ENCODE peak calls at places on chromosomes 13 and 19, in five cellular contexts. C is HCT116, Y is heart left ventricle, D is AG10803, N is upper lobe of right lung. X is an unnamed sample.

GRCh38 chr13:48975101-48975925 is at the start of gene FNDC3A:
- DNase-seq in C (peak), Y (peak), D (peak), N (peak), X (peak)

GRCh38 chr19:11179716-11180297 is 17.5 kb downstream of the KANK2 start:
- DNase-seq in C (no peak), Y (no peak), D (no peak), N (no peak), X (no peak)

GRCh38 chr13:30159446-30159839 is 147.9 kb downstream of the KATNAL1 start:
- DNase-seq in C (no peak), Y (no peak), D (peak), N (no peak), X (peak)

GRCh38 chr13:34864650-34865049 is 77.4 kb upstream of the NBEA start:
- DNase-seq in C (no peak), Y (no peak), D (peak), N (no peak), X (no peak)

GRCh38 chr19:45215391-45216191 is 29.6 kb downstream of the EXOC3L2 start:
- DNase-seq in C (no peak), Y (no peak), D (no peak), N (no peak), X (no peak)

GRCh38 chr13:48236528-48237353 is 3.7 kb downstream of the ITM2B start:
- DNase-seq in C (no peak), Y (no peak), D (peak), N (no peak), X (no peak)

GRCh38 chr19:3276341-3276799 is 51.9 kb downstream of the CELF5 start:
- DNase-seq in C (peak), Y (no peak), D (no peak), N (peak), X (no peak)

GRCh38 chr19:18672044-18672451 is 11.4 kb upstream of the CRTC1 start:
- DNase-seq in C (no peak), Y (no peak), D (no peak), N (no peak), X (no peak)

GRCh38 chr19:18408053-18408476 is 10.6 kb upstream of the LRRC25 start:
- DNase-seq in C (no peak), Y (peak), D (no peak), N (peak), X (no peak)

GRCh38 chr13:44732503-44733098 is 156.5 kb upstream of the TSC22D1 start:
- DNase-seq in C (no peak), Y (no peak), D (no peak), N (no peak), X (no peak)

GRCh38 chr19:42471554-42472249 is 29.0 kb upstream of the CXCL17 start:
- DNase-seq in C (no peak), Y (no peak), D (no peak), N (no peak), X (no peak)

GRCh38 chr19:39432677-39433025 is 3.1 kb downstream of the RPS16 start:
- DNase-seq in C (no peak), Y (no peak), D (no peak), N (no peak), X (no peak)

GRCh38 chr19:38944981-38945506 is 14.3 kb downstream of the MRPS12 start:
- DNase-seq in C (no peak), Y (no peak), D (peak), N (no peak), X (peak)

GRCh38 chr19:21202865-21203494 is 61.1 kb downstream of the ZNF431 start:
- DNase-seq in C (peak), Y (no peak), D (peak), N (no peak), X (no peak)

GRCh38 chr19:1860133-1860775 is 3.1 kb downstream of the KLF16 start:
- DNase-seq in C (no peak), Y (peak), D (peak), N (no peak), X (peak)

GRCh38 chr13:87671031-87671823 is at the start of gene SLITRK5:
- DNase-seq in C (no peak), Y (peak), D (peak), N (peak), X (no peak)

GRCh38 chr19:17841810-17842662 is 5.7 kb downstream of the JAK3 start:
- DNase-seq in C (peak), Y (peak), D (peak), N (peak), X (no peak)

GRCh38 chr19:7550169-7550770 is 14.8 kb downstream of the PNPLA6 start:
- DNase-seq in C (no peak), Y (no peak), D (no peak), N (peak), X (no peak)

GRCh38 chr19:35986664-35987570 is 8.1 kb upstream of the SDHAF1 start:
- DNase-seq in C (no peak), Y (no peak), D (no peak), N (no peak), X (no peak)

GRCh38 chr19:17070912-17071311 is 4.3 kb downstream of the HAUS8 start:
- DNase-seq in C (no peak), Y (no peak), D (no peak), N (no peak), X (no peak)

GRCh38 chr19:47228168-47228936 is 2.6 kb downstream of the BBC3 start:
- DNase-seq in C (no peak), Y (peak), D (peak), N (peak), X (no peak)

GRCh38 chr13:101706651-101707050 is 254.2 kb downstream of the ITGBL1 start:
- DNase-seq in C (no peak), Y (no peak), D (peak), N (no peak), X (peak)

GRCh38 chr19:18633321-18633720 is 3.5 kb upstream of the KLHL26 start:
- DNase-seq in C (no peak), Y (no peak), D (no peak), N (no peak), X (no peak)

GRCh38 chr19:7953576-7953975 is 10.1 kb upstream of the TIMM44 start:
- DNase-seq in C (no peak), Y (no peak), D (no peak), N (no peak), X (no peak)

GRCh38 chr13:108558489-108558888 is 70.9 kb upstream of the MYO16 start:
- DNase-seq in C (no peak), Y (no peak), D (no peak), N (no peak), X (no peak)

GRCh38 chr13:32647926-32648325 is 61.7 kb downstream of the PDS5B start:
- DNase-seq in C (no peak), Y (no peak), D (no peak), N (no peak), X (no peak)

GRCh38 chr19:36152061-36152885 is at the start of gene COX7A1:
- DNase-seq in C (no peak), Y (peak), D (peak), N (peak), X (no peak)

GRCh38 chr13:25249001-25249543 is 38.2 kb downstream of the MTMR6 start:
- DNase-seq in C (no peak), Y (no peak), D (peak), N (no peak), X (peak)

GRCh38 chr13:32427852-32428580 is at the start of gene N4BP2L1:
- DNase-seq in C (no peak), Y (peak), D (peak), N (peak), X (no peak)

GRCh38 chr13:34357435-34358232 is 539.7 kb downstream of the RFC3 start:
- DNase-seq in C (no peak), Y (no peak), D (peak), N (no peak), X (peak)

GRCh38 chr13:30352121-30352520 is 44.8 kb upstream of the KATNAL1 start:
- DNase-seq in C (no peak), Y (no peak), D (no peak), N (no peak), X (no peak)

GRCh38 chr13:98507060-98507797 is 69.7 kb downstream of the STK24 start:
- DNase-seq in C (no peak), Y (peak), D (peak), N (peak), X (no peak)

GRCh38 chr13:60619461-60619860 is 222.4 kb downstream of the TDRD3 start:
- DNase-seq in C (no peak), Y (no peak), D (no peak), N (no peak), X (no peak)

GRCh38 chr19:18278521-18279265 is 2.7 kb downstream of the JUND start:
- DNase-seq in C (no peak), Y (no peak), D (no peak), N (no peak), X (no peak)

GRCh38 chr13:26037302-26037701 is 14.5 kb downstream of the SHISA2 start:
- DNase-seq in C (peak), Y (no peak), D (no peak), N (no peak), X (no peak)

GRCh38 chr13:90640976-90641375 is 706.5 kb upstream of the MIR17HG start:
- DNase-seq in C (no peak), Y (no peak), D (peak), N (no peak), X (no peak)

GRCh38 chr19:45428385-45429231 is 4.9 kb upstream of the ERCC1 start:
- DNase-seq in C (no peak), Y (peak), D (peak), N (no peak), X (no peak)

GRCh38 chr13:74015137-74015536 is 119.1 kb downstream of the KLF12 start:
- DNase-seq in C (no peak), Y (no peak), D (no peak), N (no peak), X (no peak)

DNA sequence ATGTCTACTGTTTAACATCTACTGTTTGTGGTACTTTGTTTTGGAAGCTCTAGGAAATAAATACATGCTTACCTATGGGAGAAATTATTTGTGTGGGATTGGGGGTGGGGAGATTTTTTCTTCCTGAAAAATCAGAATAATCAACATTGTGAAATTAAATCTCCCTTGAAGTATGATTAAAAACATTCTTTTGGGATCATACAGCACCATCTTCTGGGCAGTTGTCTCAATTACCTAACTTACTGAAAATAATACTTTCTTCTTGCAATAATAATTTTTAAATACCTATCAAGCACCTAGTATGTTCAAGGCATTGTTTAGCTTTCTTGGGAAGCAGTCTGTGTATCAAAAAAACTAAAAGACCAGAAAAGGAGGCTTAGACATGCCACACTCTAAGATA is 576.5 kb upstream of the ARGLU1 start:
- DNase-seq in C (no peak), Y (no peak), D (peak), N (no peak), X (no peak)
- TF ChIP-seq CTCF in C (no peak), Y (no peak), D (peak), N (peak), X (no peak)

GRCh38 chr13:86563308-86563707 is 764.1 kb upstream of the SLITRK6 start:
- DNase-seq in C (no peak), Y (no peak), D (peak), N (no peak), X (no peak)

GRCh38 chr13:86562876-86563275 is 763.7 kb upstream of the SLITRK6 start:
- DNase-seq in C (no peak), Y (no peak), D (no peak), N (no peak), X (no peak)

GRCh38 chr13:86569974-86570373 is 770.8 kb upstream of the SLITRK6 start:
- DNase-seq in C (no peak), Y (no peak), D (no peak), N (no peak), X (no peak)

GRCh38 chr13:86569119-86569518 is 769.9 kb upstream of the SLITRK6 start:
- DNase-seq in C (no peak), Y (no peak), D (no peak), N (no peak), X (no peak)

GRCh38 chr13:86567119-86567518 is 767.9 kb upstream of the SLITRK6 start:
- DNase-seq in C (no peak), Y (no peak), D (no peak), N (no peak), X (no peak)
- H3K4me3 ChIP-seq in C (no peak), Y (no peak), D (no peak), N (no peak), X (no peak)

GRCh38 chr13:41029629-41030028 is 10.5 kb upstream of the ELF1 start:
- DNase-seq in C (no peak), Y (no peak), D (no peak), N (no peak), X (no peak)
- TF ChIP-seq CTCF in C (peak), Y (no peak), D (no peak), N (no peak), X (peak)

GRCh38 chr13:41827507-41828213 is 133.2 kb downstream of the VWA8 start:
- DNase-seq in C (peak), Y (no peak), D (peak), N (no peak), X (peak)

GRCh38 chr13:41835871-41836270 is 125.0 kb downstream of the VWA8 start:
- DNase-seq in C (no peak), Y (no peak), D (peak), N (no peak), X (peak)

GRCh38 chr13:41833851-41834250 is 127.1 kb downstream of the VWA8 start:
- DNase-seq in C (no peak), Y (no peak), D (no peak), N (no peak), X (no peak)

GRCh38 chr13:41837668-41838067 is 123.2 kb downstream of the VWA8 start:
- DNase-seq in C (no peak), Y (no peak), D (no peak), N (no peak), X (no peak)

DNA sequence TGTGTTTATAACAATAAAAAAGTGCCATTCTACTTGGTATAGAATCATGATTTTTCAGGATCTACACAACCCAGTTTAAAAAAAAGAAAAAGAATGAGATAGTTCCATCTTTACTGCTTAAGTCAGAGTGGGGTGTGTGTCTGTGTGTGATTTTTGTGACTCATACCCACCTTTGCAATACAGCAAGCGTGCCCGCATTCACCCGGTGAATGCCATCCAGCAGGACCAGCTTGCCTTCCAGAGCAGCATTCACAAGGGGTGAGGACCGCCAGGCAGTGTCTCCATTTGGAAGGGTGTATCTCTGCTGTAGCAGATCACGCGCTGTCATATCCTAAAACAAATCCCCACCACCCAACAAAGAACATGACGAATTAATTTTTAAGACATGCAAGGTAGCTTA is 127.7 kb downstream of the VWA8 start:
- DNase-seq in C (no peak), Y (no peak), D (no peak), N (no peak), X (no peak)
- H3K4me3 ChIP-seq in C (no peak), Y (no peak), D (no peak), N (no peak), X (no peak)

GRCh38 chr19:5867201-5868136 is 2.9 kb downstream of the FUT5 start:
- DNase-seq in C (no peak), Y (no peak), D (no peak), N (no peak), X (no peak)

GRCh38 chr19:5863030-5863665 is 7.2 kb downstream of the FUT5 start:
- DNase-seq in C (no peak), Y (no peak), D (no peak), N (no peak), X (no peak)

GRCh38 chr19:5864013-5864720 is 6.2 kb downstream of the FUT5 start:
- DNase-seq in C (no peak), Y (no peak), D (no peak), N (no peak), X (no peak)

GRCh38 chr19:5865772-5866171 is 4.6 kb downstream of the FUT5 start:
- DNase-seq in C (no peak), Y (no peak), D (no peak), N (no peak), X (no peak)

GRCh38 chr19:5864725-5865486 is 5.4 kb downstream of the FUT5 start:
- DNase-seq in C (no peak), Y (no peak), D (no peak), N (no peak), X (no peak)
- TF ChIP-seq CTCF in C (peak), Y (no peak), D (no peak), N (no peak), X (no peak)

X was measured in HFF-Myc.